ENCODE peak calls at places on chromosomes 7 and 10, in ten cellular contexts. X is activated naive CD8-positive, alpha-beta T cell treated with anti-CD3 and anti-CD28 coated beads for 36 hours; N is left colon; E is RPMI8226; U is EH; S is activated T-cell treated with anti-CD3 and anti-CD28 coated beads, Interleukin-2, amount 50 U/mL, for 72 hours; K is stimulated activated CD4-positive, alpha-beta T cell treated with anti-CD3 and anti-CD28 coated beads, Interleukin-4, amount 100 ng/mL, for 48 hours; B is LNCaP clone FGC; H is astrocyte of the spinal cord; Y is tibial nerve. L is an unnamed sample.

GRCh38 chr7:2138146-2138765 is 94.5 kb downstream of the MAD1L1 start:
- DNase-seq in X (peak; percentile 70), K (peak; percentile 41), H (no peak), B (no peak), U (no peak), N (no peak), Y (no peak), E (no peak), S (peak; percentile 77), L (peak; percentile 47)

GRCh38 chr7:131027287-131027773 is 293.3 kb upstream of the KLF14 start:
- DNase-seq in K (no peak), Y (no peak), X (no peak), U (peak; percentile 97), H (no peak), B (no peak), N (no peak), E (no peak), S (peak; percentile 43), L (peak; percentile 55)

GRCh38 chr7:132256721-132257212 is 319.5 kb downstream of the PLXNA4 start:
- DNase-seq in Y (no peak), U (no peak), N (no peak), E (peak; percentile 40), H (no peak), K (no peak), B (no peak), S (no peak), X (no peak), L (no peak)

GRCh38 chr10:31426425-31426824 is 107.4 kb downstream of the ZEB1 start:
- DNase-seq in B (no peak), E (no peak), N (no peak), S (no peak), K (no peak), Y (no peak), U (peak; percentile 85), X (no peak), H (peak; percentile 89), L (no peak)

GRCh38 chr7:133645870-133646492 is 393.1 kb downstream of the EXOC4 start:
- DNase-seq in B (peak; percentile 65), Y (no peak), U (peak; percentile 57), K (no peak), H (peak; percentile 20), E (no peak), N (no peak), S (no peak), X (no peak), L (no peak)

GRCh38 chr7:95205821-95206220 is 118.5 kb downstream of the PON1 start:
- DNase-seq in U (peak; percentile 63), S (no peak), B (no peak), N (no peak), E (no peak), Y (no peak), H (peak; percentile 84), X (no peak), K (no peak), L (no peak)

GRCh38 chr7:1670894-1671875 is 1.1 kb downstream of the ELFN1 start:
- DNase-seq in K (no peak), N (no peak), U (no peak), S (no peak), Y (peak; percentile 9), H (no peak), B (no peak), E (no peak), X (no peak), L (no peak)

GRCh38 chr7:43274752-43275151 is 162.3 kb downstream of the HECW1 start:
- DNase-seq in K (no peak), U (no peak), N (no peak), S (no peak), H (no peak), X (no peak), E (no peak), B (no peak), Y (no peak), L (no peak)

GRCh38 chr7:101165958-101166602 is 711 bp upstream of the VGF start:
- DNase-seq in H (no peak), E (no peak), B (no peak), K (no peak), X (no peak), Y (no peak), N (no peak), U (no peak), S (no peak), L (no peak)

GRCh38 chr7:26081627-26082026 is 70.4 kb upstream of the NFE2L3 start:
- DNase-seq in K (no peak), Y (no peak), B (no peak), E (no peak), X (no peak), S (no peak), H (no peak), N (no peak), U (no peak), L (no peak)

GRCh38 chr7:23067271-23067670 is 38.3 kb upstream of the KLHL7 start:
- DNase-seq in X (no peak), Y (no peak), B (no peak), H (peak; percentile 3), S (no peak), E (no peak), K (no peak), U (peak; percentile 79), N (no peak), L (no peak)